ENCODE peak calls at places on chromosomes 2 and 18, in ten cellular contexts. One of them, this sample, is unnamed.

GRCh38 chr2:163735692-163736432 is at the start of gene FIGN:
- DNase-seq in stimulated activated CD8-positive, alpha-beta memory T cell treated with anti-CD3 and anti-CD28 coated beads, Interleukin-15, amount 100 ng/mL, for 24 hours: no peak
- DNase-seq in stimulated activated CD4-positive, alpha-beta T cell treated with anti-CD3 and anti-CD28 coated beads, TNF-alpha, amount 100 ng/mL, for 4 hours: no peak
- DNase-seq in T-helper 2 cell: no peak
- DNase-seq in CD4-positive, alpha-beta T cell: no peak
- DNase-seq in HL-60: no peak
- DNase-seq in tibial artery: peak
- DNase-seq in substantia nigra: peak
- DNase-seq in left cardiac atrium: peak
- DNase-seq in effector CD4-positive, alpha-beta T cell: no peak
- DNase-seq in this sample: no peak

GRCh38 chr2:241701155-241701404 is 759 bp upstream of the ING5 start:
- DNase-seq in stimulated activated CD8-positive, alpha-beta memory T cell treated with anti-CD3 and anti-CD28 coated beads, Interleukin-15, amount 100 ng/mL, for 24 hours: no peak
- DNase-seq in T-helper 2 cell: peak
- DNase-seq in substantia nigra: no peak
- DNase-seq in HL-60: peak
- DNase-seq in CD4-positive, alpha-beta T cell: no peak
- DNase-seq in effector CD4-positive, alpha-beta T cell: no peak
- DNase-seq in left cardiac atrium: no peak
- DNase-seq in tibial artery: no peak
- DNase-seq in stimulated activated CD4-positive, alpha-beta T cell treated with anti-CD3 and anti-CD28 coated beads, TNF-alpha, amount 100 ng/mL, for 4 hours: no peak
- DNase-seq in this sample: no peak

GRCh38 chr18:49028801-49029506 is 78.2 kb upstream of the SMAD7 start:
- DNase-seq in CD4-positive, alpha-beta T cell: no peak
- DNase-seq in stimulated activated CD4-positive, alpha-beta T cell treated with anti-CD3 and anti-CD28 coated beads, TNF-alpha, amount 100 ng/mL, for 4 hours: no peak
- DNase-seq in substantia nigra: no peak
- DNase-seq in HL-60: no peak
- DNase-seq in effector CD4-positive, alpha-beta T cell: no peak
- DNase-seq in left cardiac atrium: no peak
- DNase-seq in stimulated activated CD8-positive, alpha-beta memory T cell treated with anti-CD3 and anti-CD28 coated beads, Interleukin-15, amount 100 ng/mL, for 24 hours: no peak
- DNase-seq in tibial artery: no peak
- DNase-seq in T-helper 2 cell: no peak
- DNase-seq in this sample: no peak

GRCh38 chr2:196980498-196980897 is 54.0 kb upstream of the PGAP1 start:
- DNase-seq in effector CD4-positive, alpha-beta T cell: no peak
- DNase-seq in HL-60: no peak
- DNase-seq in left cardiac atrium: no peak
- DNase-seq in stimulated activated CD4-positive, alpha-beta T cell treated with anti-CD3 and anti-CD28 coated beads, TNF-alpha, amount 100 ng/mL, for 4 hours: no peak
- DNase-seq in tibial artery: no peak
- DNase-seq in substantia nigra: no peak
- DNase-seq in stimulated activated CD8-positive, alpha-beta memory T cell treated with anti-CD3 and anti-CD28 coated beads, Interleukin-15, amount 100 ng/mL, for 24 hours: no peak
- DNase-seq in CD4-positive, alpha-beta T cell: no peak
- DNase-seq in T-helper 2 cell: no peak
- DNase-seq in this sample: no peak

GRCh38 chr2:174901075-174901474 is 104.1 kb downstream of the CHN1 start:
- DNase-seq in T-helper 2 cell: no peak
- DNase-seq in effector CD4-positive, alpha-beta T cell: no peak
- DNase-seq in CD4-positive, alpha-beta T cell: no peak
- DNase-seq in left cardiac atrium: no peak
- DNase-seq in stimulated activated CD4-positive, alpha-beta T cell treated with anti-CD3 and anti-CD28 coated beads, TNF-alpha, amount 100 ng/mL, for 4 hours: no peak
- DNase-seq in HL-60: no peak
- DNase-seq in tibial artery: no peak
- DNase-seq in substantia nigra: no peak
- DNase-seq in stimulated activated CD8-positive, alpha-beta memory T cell treated with anti-CD3 and anti-CD28 coated beads, Interleukin-15, amount 100 ng/mL, for 24 hours: no peak
- DNase-seq in this sample: no peak

GRCh38 chr2:85753525-85754312 is at the start of gene ATOH8:
- DNase-seq in left cardiac atrium: peak
- DNase-seq in CD4-positive, alpha-beta T cell: no peak
- DNase-seq in stimulated activated CD4-positive, alpha-beta T cell treated with anti-CD3 and anti-CD28 coated beads, TNF-alpha, amount 100 ng/mL, for 4 hours: no peak
- DNase-seq in stimulated activated CD8-positive, alpha-beta memory T cell treated with anti-CD3 and anti-CD28 coated beads, Interleukin-15, amount 100 ng/mL, for 24 hours: no peak
- DNase-seq in effector CD4-positive, alpha-beta T cell: no peak
- DNase-seq in tibial artery: peak
- DNase-seq in HL-60: peak
- DNase-seq in substantia nigra: peak
- DNase-seq in T-helper 2 cell: no peak
- DNase-seq in this sample: no peak

GRCh38 chr2:197641666-197642065 is 33.7 kb downstream of the RFTN2 start:
- DNase-seq in CD4-positive, alpha-beta T cell: no peak
- DNase-seq in tibial artery: no peak
- DNase-seq in substantia nigra: no peak
- DNase-seq in HL-60: no peak
- DNase-seq in stimulated activated CD8-positive, alpha-beta memory T cell treated with anti-CD3 and anti-CD28 coated beads, Interleukin-15, amount 100 ng/mL, for 24 hours: no peak
- DNase-seq in T-helper 2 cell: no peak
- DNase-seq in left cardiac atrium: no peak
- DNase-seq in stimulated activated CD4-positive, alpha-beta T cell treated with anti-CD3 and anti-CD28 coated beads, TNF-alpha, amount 100 ng/mL, for 4 hours: no peak
- DNase-seq in effector CD4-positive, alpha-beta T cell: no peak
- DNase-seq in this sample: no peak

GRCh38 chr2:47535073-47535472 is 132.1 kb downstream of the MSH2 start:
- DNase-seq in effector CD4-positive, alpha-beta T cell: no peak
- DNase-seq in HL-60: no peak
- DNase-seq in left cardiac atrium: no peak
- DNase-seq in stimulated activated CD4-positive, alpha-beta T cell treated with anti-CD3 and anti-CD28 coated beads, TNF-alpha, amount 100 ng/mL, for 4 hours: no peak
- DNase-seq in CD4-positive, alpha-beta T cell: no peak
- DNase-seq in substantia nigra: no peak
- DNase-seq in T-helper 2 cell: no peak
- DNase-seq in tibial artery: no peak
- DNase-seq in stimulated activated CD8-positive, alpha-beta memory T cell treated with anti-CD3 and anti-CD28 coated beads, Interleukin-15, amount 100 ng/mL, for 24 hours: no peak
- DNase-seq in this sample: no peak